ENCODE peak calls at places on chromosomes 2 and 18, in eight cellular contexts. G is AG20443, V is kidney glomerular epithelial cell, L is HS-27A, Q is A549, D is amygdala, N is H7, W is thoracic aorta. J is an unnamed sample.

GRCh38 chr2:128440087-128440665 is 121.5 kb upstream of the HS6ST1 start:
- DNase-seq in G (no peak), V (no peak), L (no peak), Q (no peak), D (no peak), N (peak; percentile 43), W (no peak), J (no peak)

GRCh38 chr2:44652701-44653100 is 288.8 kb upstream of the SIX3 start:
- DNase-seq in G (no peak), V (no peak), L (no peak), Q (no peak), D (no peak), N (no peak), W (no peak), J (peak; percentile 29)

GRCh38 chr2:26646986-26647672 is 6.0 kb upstream of the CIB4 start:
- DNase-seq in G (no peak), V (no peak), L (no peak), Q (no peak), D (no peak), N (peak; percentile 53), W (no peak), J (no peak)

GRCh38 chr18:6486313-6486712 is 71.6 kb upstream of the L3MBTL4 start:
- DNase-seq in G (no peak), V (no peak), L (no peak), Q (no peak), D (no peak), N (no peak), W (no peak), J (no peak)

GRCh38 chr2:107133412-107133811 is 247.4 kb upstream of the ST6GAL2 start:
- DNase-seq in G (no peak), V (no peak), L (no peak), Q (no peak), D (no peak), N (no peak), W (no peak), J (no peak)

GRCh38 chr2:164479460-164479859 is 141.8 kb downstream of the GRB14 start:
- DNase-seq in G (peak; percentile 18), V (peak; percentile 35), L (no peak), Q (no peak), D (no peak), N (no peak), W (no peak), J (no peak)

GRCh38 chr2:239789711-239790110 is 235.4 kb downstream of the NDUFA10 start:
- DNase-seq in G (no peak), V (no peak), L (no peak), Q (no peak), D (no peak), N (no peak), W (no peak), J (no peak)

GRCh38 chr2:6820236-6820635 is 45.5 kb downstream of the CMPK2 start:
- DNase-seq in G (no peak), V (no peak), L (no peak), Q (no peak), D (no peak), N (no peak), W (no peak), J (no peak)

J was measured in cerebellar nuclear complex.